ENCODE peak calls at places on chromosomes 13 and 19, in ten cellular contexts. G, F, C, K, W, H, U, V, R and D are unnamed samples.

GRCh38 chr13:75761373-75761772 is 125.2 kb downstream of the LMO7 start:
- DNase-seq in G (no peak), F (no peak), C (no peak), K (no peak), W (no peak), H (no peak), U (no peak), V (no peak), R (no peak), D (no peak)

GRCh38 chr19:16703677-16704076 is 16.0 kb upstream of the NWD1 start:
- DNase-seq in G (no peak), F (no peak), C (no peak), K (no peak), W (no peak), H (no peak), U (no peak), V (no peak), R (no peak), D (no peak)

GRCh38 chr13:98520674-98521449 is 56.0 kb downstream of the STK24 start:
- DNase-seq in G (no peak), F (no peak), C (no peak), K (no peak), W (no peak), H (no peak), U (no peak), V (no peak), R (no peak), D (no peak)

GRCh38 chr13:96671073-96671472 is 323.2 kb downstream of the OXGR1 start:
- DNase-seq in G (no peak), F (no peak), C (no peak), K (no peak), W (no peak), H (no peak), U (no peak), V (no peak), R (no peak), D (no peak)

GRCh38 chr13:72808917-72809500 is 27.1 kb downstream of the PIBF1 start:
- DNase-seq in G (no peak), F (no peak), C (no peak), K (no peak), W (no peak), H (no peak), U (no peak), V (peak), R (no peak), D (no peak)

GRCh38 chr13:71290963-71291937 is 575.8 kb downstream of the DACH1 start:
- DNase-seq in G (no peak), F (no peak), C (no peak), K (peak), W (no peak), H (peak), U (peak), V (peak), R (no peak), D (peak)

GRCh38 chr19:44876930-44877530 is 14.0 kb upstream of the TOMM40 start:
- DNase-seq in G (no peak), F (no peak), C (no peak), K (no peak), W (no peak), H (no peak), U (no peak), V (no peak), R (no peak), D (no peak)

GRCh38 chr19:16034180-16034579 is 42.1 kb upstream of the TPM4 start:
- DNase-seq in G (no peak), F (no peak), C (no peak), K (no peak), W (no peak), H (no peak), U (no peak), V (no peak), R (no peak), D (peak)

GRCh38 chr13:86825410-86825809 is 845.8 kb upstream of the SLITRK5 start:
- DNase-seq in G (no peak), F (no peak), C (no peak), K (no peak), W (no peak), H (no peak), U (no peak), V (no peak), R (no peak), D (no peak)

GRCh38 chr13:96967248-96967745 is 27.0 kb downstream of the OXGR1 start:
- DNase-seq in G (no peak), F (no peak), C (no peak), K (no peak), W (no peak), H (no peak), U (no peak), V (no peak), R (no peak), D (no peak)

GRCh38 chr13:113357529-113357928 is 6.4 kb downstream of the GRTP1 start:
- DNase-seq in G (no peak), F (no peak), C (peak), K (peak), W (no peak), H (no peak), U (no peak), V (peak), R (no peak), D (no peak)

GRCh38 chr19:31118292-31118925 is 230.8 kb downstream of the TSHZ3 start:
- DNase-seq in G (no peak), F (no peak), C (no peak), K (no peak), W (no peak), H (no peak), U (no peak), V (no peak), R (no peak), D (no peak)

GRCh38 chr13:63455938-63456337 is 2040.3 kb upstream of the PCDH20 start:
- DNase-seq in G (no peak), F (no peak), C (no peak), K (no peak), W (no peak), H (no peak), U (no peak), V (peak), R (no peak), D (no peak)

GRCh38 chr13:95480131-95480545 is 72.4 kb upstream of the CLDN10 start:
- DNase-seq in G (no peak), F (no peak), C (no peak), K (no peak), W (no peak), H (peak), U (no peak), V (peak), R (no peak), D (no peak)

GRCh38 chr19:5753743-5754142 is 30.8 kb downstream of the PRR22 start:
- DNase-seq in G (no peak), F (no peak), C (no peak), K (no peak), W (no peak), H (no peak), U (no peak), V (no peak), R (no peak), D (no peak)

GRCh38 chr19:10417598-10418280 is 2.6 kb upstream of the PDE4A start:
- DNase-seq in G (no peak), F (no peak), C (no peak), K (no peak), W (no peak), H (no peak), U (no peak), V (no peak), R (no peak), D (no peak)

GRCh38 chr13:107373551-107373950 is 805.6 kb upstream of the ARGLU1 start:
- DNase-seq in G (no peak), F (no peak), C (peak), K (peak), W (no peak), H (no peak), U (peak), V (peak), R (no peak), D (no peak)

GRCh38 chr19:18587561-18587960 is 1.0 kb upstream of the REX1BD start:
- DNase-seq in G (no peak), F (no peak), C (no peak), K (no peak), W (no peak), H (no peak), U (no peak), V (no peak), R (no peak), D (no peak)

GRCh38 chr13:92355213-92355612 is 871.4 kb upstream of the GPC6 start:
- DNase-seq in G (no peak), F (no peak), C (peak), K (peak), W (no peak), H (no peak), U (no peak), V (peak), R (no peak), D (no peak)

GRCh38 chr19:42207767-42208259 is 9.7 kb downstream of the DEDD2 start:
- DNase-seq in G (no peak), F (no peak), C (peak), K (peak), W (no peak), H (peak), U (peak), V (peak), R (no peak), D (no peak)

GRCh38 chr19:8578642-8579265 is 1.5 kb upstream of the MYO1F start:
- DNase-seq in G (peak), F (peak), C (no peak), K (peak), W (peak), H (peak), U (peak), V (peak), R (peak), D (peak)

GRCh38 chr13:44844786-44845185 is 144.5 kb downstream of the NUFIP1 start:
- DNase-seq in G (no peak), F (no peak), C (no peak), K (no peak), W (no peak), H (no peak), U (no peak), V (no peak), R (no peak), D (no peak)

GRCh38 chr19:16366433-16367268 is 42.0 kb downstream of the KLF2 start:
- DNase-seq in G (no peak), F (no peak), C (no peak), K (no peak), W (no peak), H (no peak), U (no peak), V (no peak), R (no peak), D (no peak)

GRCh38 chr19:18291019-18291524 is 9.7 kb upstream of the JUND start:
- DNase-seq in G (no peak), F (no peak), C (no peak), K (no peak), W (no peak), H (no peak), U (no peak), V (peak), R (no peak), D (no peak)

GRCh38 chr19:18344546-18344945 is 4.1 kb downstream of the PGPEP1 start:
- DNase-seq in G (no peak), F (no peak), C (no peak), K (no peak), W (no peak), H (no peak), U (no peak), V (no peak), R (no peak), D (no peak)

GRCh38 chr13:97307882-97308624 is 85.9 kb downstream of the MBNL2 start:
- DNase-seq in G (no peak), F (no peak), C (peak), K (peak), W (no peak), H (no peak), U (peak), V (peak), R (no peak), D (no peak)

GRCh38 chr19:42253245-42254082 is 1.5 kb downstream of the ERF start:
- DNase-seq in G (no peak), F (peak), C (no peak), K (no peak), W (no peak), H (no peak), U (peak), V (peak), R (peak), D (peak)

GRCh38 chr13:31896427-31896826 is 135.1 kb upstream of the FRY start:
- DNase-seq in G (no peak), F (no peak), C (peak), K (peak), W (no peak), H (no peak), U (no peak), V (peak), R (no peak), D (no peak)

GRCh38 chr13:113350065-113350937 is 13.6 kb downstream of the GRTP1 start:
- DNase-seq in G (no peak), F (no peak), C (no peak), K (no peak), W (no peak), H (no peak), U (no peak), V (no peak), R (no peak), D (no peak)

GRCh38 chr13:98567140-98567539 is 9.8 kb downstream of the STK24 start:
- DNase-seq in G (no peak), F (no peak), C (no peak), K (no peak), W (no peak), H (no peak), U (no peak), V (no peak), R (no peak), D (no peak)

GRCh38 chr13:113861433-113862030 is 2.3 kb downstream of the GAS6 start:
- DNase-seq in G (no peak), F (no peak), C (no peak), K (no peak), W (peak), H (no peak), U (no peak), V (no peak), R (peak), D (no peak)

GRCh38 chr19:46821512-46822359 is 28.9 kb downstream of the AP2S1 start:
- DNase-seq in G (no peak), F (no peak), C (no peak), K (no peak), W (no peak), H (peak), U (no peak), V (no peak), R (no peak), D (no peak)

GRCh38 chr13:111491659-111492058 is 171.2 kb downstream of the TEX29 start:
- DNase-seq in G (no peak), F (no peak), C (no peak), K (no peak), W (peak), H (no peak), U (no peak), V (no peak), R (peak), D (no peak)

GRCh38 chr19:7722231-7722651 is 9.7 kb downstream of the CLEC4G start:
- DNase-seq in G (no peak), F (no peak), C (no peak), K (no peak), W (no peak), H (no peak), U (no peak), V (no peak), R (no peak), D (no peak)

GRCh38 chr13:77345150-77345780 is 18.4 kb upstream of the MYCBP2 start:
- DNase-seq in G (no peak), F (no peak), C (no peak), K (no peak), W (no peak), H (no peak), U (no peak), V (no peak), R (no peak), D (no peak)

GRCh38 chr13:60519496-60519895 is 122.5 kb downstream of the TDRD3 start:
- DNase-seq in G (no peak), F (no peak), C (no peak), K (no peak), W (no peak), H (no peak), U (no peak), V (no peak), R (no peak), D (no peak)

GRCh38 chr13:98470920-98471319 is 106.0 kb downstream of the STK24 start:
- DNase-seq in G (no peak), F (no peak), C (no peak), K (no peak), W (no peak), H (no peak), U (no peak), V (no peak), R (no peak), D (no peak)

GRCh38 chr19:11203194-11204075 is 6.1 kb upstream of the KANK2 start:
- DNase-seq in G (peak), F (peak), C (peak), K (peak), W (no peak), H (peak), U (peak), V (peak), R (no peak), D (no peak)

DNA sequence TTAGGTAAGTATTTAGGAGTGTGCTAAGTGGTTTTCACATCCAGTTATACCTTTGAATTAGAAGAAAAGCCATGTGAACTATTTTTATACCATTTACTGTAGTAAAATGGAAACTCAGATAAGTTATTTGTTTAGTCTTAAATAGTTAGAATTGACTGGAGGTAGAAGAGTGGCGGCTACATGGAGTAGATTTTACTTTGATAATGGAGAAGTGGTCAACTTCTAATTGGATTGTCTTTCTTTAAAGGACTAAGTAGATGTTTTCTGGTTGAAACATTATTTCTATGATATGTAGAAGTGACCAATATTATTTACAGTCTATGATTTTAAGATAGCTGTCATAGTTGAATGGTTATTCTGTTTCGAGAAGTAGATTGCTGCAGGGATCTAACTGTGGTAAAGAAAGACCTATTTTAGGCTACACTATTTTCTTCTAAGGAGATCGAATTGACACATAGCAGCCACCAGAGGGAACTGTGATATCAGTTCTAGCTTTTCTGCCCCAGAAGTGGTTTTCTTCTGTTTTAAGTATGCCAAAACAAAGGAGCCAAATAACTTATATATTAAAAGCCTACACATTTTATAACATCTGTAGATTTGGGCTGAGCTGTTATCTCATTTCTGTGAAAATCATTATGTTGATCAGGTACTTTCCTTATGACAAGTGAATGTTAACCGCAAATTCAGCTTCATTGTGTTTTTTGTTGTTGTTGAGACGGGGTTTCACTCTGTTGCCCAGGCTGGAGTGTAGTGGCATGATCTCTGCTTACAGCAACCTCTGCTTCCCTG is 26.1 kb downstream of the ZMYM2 start:
- DNase-seq in G (no peak), F (no peak), C (peak), K (peak), W (no peak), H (no peak), U (no peak), V (peak), R (no peak), D (no peak)
- TF ChIP-seq CTCF in G (peak), F (peak), C (peak), K (peak), W (no peak), H (peak), U (peak), V (peak), R (peak), D (peak)

GRCh38 chr13:51223284-51224270 is 1.4 kb downstream of the FAM124A start:
- DNase-seq in G (no peak), F (no peak), C (no peak), K (no peak), W (no peak), H (no peak), U (no peak), V (no peak), R (no peak), D (no peak)
- TF ChIP-seq CTCF in G (no peak), F (no peak), C (no peak), K (no peak), W (no peak), H (no peak), U (no peak), V (no peak), R (no peak), D (no peak)

GRCh38 chr13:55777612-55778011 is 1363.1 kb upstream of the PRR20A start:
- DNase-seq in G (no peak), F (no peak), C (no peak), K (no peak), W (no peak), H (no peak), U (no peak), V (no peak), R (no peak), D (no peak)
- TF ChIP-seq CTCF in G (no peak), F (no peak), C (no peak), K (no peak), W (no peak), H (no peak), U (no peak), V (no peak), R (no peak), D (no peak)

GRCh38 chr19:3614858-3615505 is 8.3 kb upstream of the TBXA2R start:
- DNase-seq in G (no peak), F (no peak), C (no peak), K (no peak), W (no peak), H (no peak), U (no peak), V (no peak), R (no peak), D (no peak)

GRCh38 chr19:3615524-3616135 is 9.0 kb upstream of the TBXA2R start:
- DNase-seq in G (no peak), F (no peak), C (no peak), K (no peak), W (no peak), H (no peak), U (no peak), V (no peak), R (no peak), D (no peak)

GRCh38 chr19:3612901-3613741 is 6.4 kb upstream of the TBXA2R start:
- DNase-seq in G (no peak), F (no peak), C (no peak), K (no peak), W (no peak), H (no peak), U (no peak), V (no peak), R (no peak), D (no peak)

GRCh38 chr19:3612330-3612729 is 5.7 kb upstream of the TBXA2R start:
- DNase-seq in G (no peak), F (no peak), C (no peak), K (no peak), W (no peak), H (no peak), U (no peak), V (no peak), R (no peak), D (no peak)

GRCh38 chr19:3613765-3614661 is 7.3 kb upstream of the TBXA2R start:
- DNase-seq in G (no peak), F (no peak), C (no peak), K (no peak), W (no peak), H (no peak), U (no peak), V (no peak), R (no peak), D (no peak)
- TF ChIP-seq CTCF in G (no peak), F (no peak), C (no peak), K (no peak), W (no peak), H (no peak), U (no peak), V (no peak), R (no peak), D (no peak)

GRCh38 chr13:29918845-29919244 is 68.4 kb upstream of the UBL3 start:
- DNase-seq in G (no peak), F (no peak), C (peak), K (peak), W (peak), H (no peak), U (peak), V (peak), R (no peak), D (no peak)
- TF ChIP-seq CTCF in G (no peak), F (no peak), C (no peak), K (no peak), W (no peak), H (no peak), U (no peak), V (no peak), R (no peak), D (no peak)

GRCh38 chr19:33957804-33958203 is 161.1 kb downstream of the KCTD15 start:
- DNase-seq in G (no peak), F (no peak), C (no peak), K (no peak), W (no peak), H (no peak), U (no peak), V (no peak), R (no peak), D (no peak)
- TF ChIP-seq CTCF in G (no peak), F (no peak), C (no peak), K (no peak), W (no peak), H (no peak), U (no peak), V (no peak), R (no peak), D (no peak)

DNA sequence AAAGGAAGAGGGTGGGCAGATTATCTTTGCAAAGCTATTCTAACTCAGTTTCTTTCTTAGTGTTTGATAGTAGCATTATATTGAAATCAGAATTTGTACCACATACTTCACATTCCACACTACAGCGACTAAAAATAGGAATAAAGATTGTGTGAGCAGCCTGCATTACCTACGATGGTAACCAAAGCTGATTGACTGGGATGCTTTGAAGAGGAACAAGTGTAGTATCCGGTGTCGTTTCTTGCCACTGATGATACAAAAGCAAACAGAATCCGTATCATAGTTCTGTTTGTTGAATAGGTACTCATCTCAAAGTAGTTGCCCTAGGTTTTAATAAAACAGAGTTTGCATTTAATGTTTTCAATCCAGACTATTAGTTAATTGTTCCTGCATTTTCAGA is 51.2 kb downstream of the FLT3 start:
- DNase-seq in G (no peak), F (no peak), C (no peak), K (no peak), W (no peak), H (no peak), U (no peak), V (no peak), R (no peak), D (no peak)
- TF ChIP-seq CTCF in G (no peak), F (no peak), C (no peak), K (no peak), W (no peak), H (no peak), U (no peak), V (no peak), R (no peak), D (no peak)

GRCh38 chr13:46010148-46010547 is 42.4 kb downstream of the ZC3H13 start:
- DNase-seq in G (no peak), F (no peak), C (no peak), K (no peak), W (no peak), H (no peak), U (no peak), V (no peak), R (no peak), D (no peak)
- TF ChIP-seq CTCF in G (no peak), F (peak), C (no peak), K (peak), W (no peak), H (peak), U (no peak), V (peak), R (peak), D (no peak)